ENCODE peak calls at places on chromosomes 13 and 19, in eight cellular contexts. One of them, this sample, is unnamed.

GRCh38 chr19:24101459-24102122 is 14.6 kb downstream of the ZNF254 start:
- DNase-seq in foreskin fibroblast: no peak
- DNase-seq in stimulated activated CD4-positive, alpha-beta T cell treated with anti-CD3 and anti-CD28 coated beads, Interleukin-15, amount 100 ng/mL, for 24 hours: no peak
- DNase-seq in fibroblast of lung: peak
- DNase-seq in midbrain: no peak
- DNase-seq in GM23338: no peak
- DNase-seq in aorta: no peak
- DNase-seq in germinal center: no peak
- DNase-seq in this sample: no peak

GRCh38 chr13:42355118-42355840 is 83.3 kb downstream of the AKAP11 start:
- DNase-seq in midbrain: no peak
- DNase-seq in aorta: no peak
- DNase-seq in germinal center: no peak
- DNase-seq in GM23338: no peak
- DNase-seq in foreskin fibroblast: no peak
- DNase-seq in stimulated activated CD4-positive, alpha-beta T cell treated with anti-CD3 and anti-CD28 coated beads, Interleukin-15, amount 100 ng/mL, for 24 hours: peak
- DNase-seq in fibroblast of lung: peak
- DNase-seq in this sample: no peak

GRCh38 chr19:2026770-2027169 is 11.3 kb upstream of the BTBD2 start:
- DNase-seq in midbrain: no peak
- DNase-seq in foreskin fibroblast: no peak
- DNase-seq in GM23338: no peak
- DNase-seq in germinal center: no peak
- DNase-seq in stimulated activated CD4-positive, alpha-beta T cell treated with anti-CD3 and anti-CD28 coated beads, Interleukin-15, amount 100 ng/mL, for 24 hours: no peak
- DNase-seq in fibroblast of lung: no peak
- DNase-seq in aorta: no peak
- DNase-seq in this sample: no peak

GRCh38 chr19:10639836-10640235 is 14.3 kb upstream of the ILF3 start:
- DNase-seq in stimulated activated CD4-positive, alpha-beta T cell treated with anti-CD3 and anti-CD28 coated beads, Interleukin-15, amount 100 ng/mL, for 24 hours: no peak
- DNase-seq in midbrain: no peak
- DNase-seq in GM23338: no peak
- DNase-seq in foreskin fibroblast: no peak
- DNase-seq in germinal center: peak
- DNase-seq in aorta: no peak
- DNase-seq in fibroblast of lung: no peak
- DNase-seq in this sample: no peak

GRCh38 chr13:97002581-97002980 is 8.3 kb upstream of the OXGR1 start:
- DNase-seq in GM23338: no peak
- DNase-seq in foreskin fibroblast: no peak
- DNase-seq in stimulated activated CD4-positive, alpha-beta T cell treated with anti-CD3 and anti-CD28 coated beads, Interleukin-15, amount 100 ng/mL, for 24 hours: no peak
- DNase-seq in aorta: no peak
- DNase-seq in midbrain: no peak
- DNase-seq in germinal center: no peak
- DNase-seq in fibroblast of lung: peak
- DNase-seq in this sample: no peak

GRCh38 chr19:8151499-8152035 is 2.2 kb upstream of the FBN3 start:
- DNase-seq in aorta: no peak
- DNase-seq in foreskin fibroblast: no peak
- DNase-seq in fibroblast of lung: no peak
- DNase-seq in stimulated activated CD4-positive, alpha-beta T cell treated with anti-CD3 and anti-CD28 coated beads, Interleukin-15, amount 100 ng/mL, for 24 hours: no peak
- DNase-seq in GM23338: no peak
- DNase-seq in germinal center: peak
- DNase-seq in midbrain: no peak
- DNase-seq in this sample: no peak

GRCh38 chr13:22077764-22078163 is 406.9 kb downstream of the FGF9 start:
- DNase-seq in germinal center: no peak
- DNase-seq in fibroblast of lung: no peak
- DNase-seq in stimulated activated CD4-positive, alpha-beta T cell treated with anti-CD3 and anti-CD28 coated beads, Interleukin-15, amount 100 ng/mL, for 24 hours: no peak
- DNase-seq in midbrain: no peak
- DNase-seq in GM23338: no peak
- DNase-seq in aorta: no peak
- DNase-seq in foreskin fibroblast: no peak
- DNase-seq in this sample: no peak

GRCh38 chr13:74575729-74576125 is 441.5 kb upstream of the KLF12 start:
- DNase-seq in foreskin fibroblast: peak
- DNase-seq in fibroblast of lung: peak
- DNase-seq in germinal center: no peak
- DNase-seq in aorta: peak
- DNase-seq in stimulated activated CD4-positive, alpha-beta T cell treated with anti-CD3 and anti-CD28 coated beads, Interleukin-15, amount 100 ng/mL, for 24 hours: peak
- DNase-seq in GM23338: peak
- DNase-seq in midbrain: peak
- DNase-seq in this sample: peak

GRCh38 chr13:67299072-67299635 is 69.0 kb upstream of the PCDH9 start:
- DNase-seq in GM23338: no peak
- DNase-seq in stimulated activated CD4-positive, alpha-beta T cell treated with anti-CD3 and anti-CD28 coated beads, Interleukin-15, amount 100 ng/mL, for 24 hours: no peak
- DNase-seq in fibroblast of lung: peak
- DNase-seq in germinal center: no peak
- DNase-seq in midbrain: no peak
- DNase-seq in aorta: no peak
- DNase-seq in foreskin fibroblast: peak
- DNase-seq in this sample: no peak

GRCh38 chr13:104779311-104779710 is 1713.1 kb upstream of the SLC10A2 start:
- DNase-seq in GM23338: peak
- DNase-seq in germinal center: no peak
- DNase-seq in stimulated activated CD4-positive, alpha-beta T cell treated with anti-CD3 and anti-CD28 coated beads, Interleukin-15, amount 100 ng/mL, for 24 hours: no peak
- DNase-seq in fibroblast of lung: peak
- DNase-seq in midbrain: no peak
- DNase-seq in foreskin fibroblast: peak
- DNase-seq in aorta: no peak
- DNase-seq in this sample: no peak

GRCh38 chr19:16519230-16519687 is 23.0 kb downstream of the CHERP start:
- DNase-seq in GM23338: no peak
- DNase-seq in fibroblast of lung: no peak
- DNase-seq in aorta: no peak
- DNase-seq in foreskin fibroblast: no peak
- DNase-seq in midbrain: no peak
- DNase-seq in germinal center: no peak
- DNase-seq in stimulated activated CD4-positive, alpha-beta T cell treated with anti-CD3 and anti-CD28 coated beads, Interleukin-15, amount 100 ng/mL, for 24 hours: no peak
- DNase-seq in this sample: no peak

GRCh38 chr13:94178625-94179244 is 300.7 kb downstream of the DCT start:
- DNase-seq in germinal center: no peak
- DNase-seq in GM23338: no peak
- DNase-seq in midbrain: no peak
- DNase-seq in foreskin fibroblast: no peak
- DNase-seq in fibroblast of lung: peak
- DNase-seq in stimulated activated CD4-positive, alpha-beta T cell treated with anti-CD3 and anti-CD28 coated beads, Interleukin-15, amount 100 ng/mL, for 24 hours: no peak
- DNase-seq in aorta: no peak
- DNase-seq in this sample: no peak

GRCh38 chr13:100892981-100893380 is 218.4 kb upstream of the TMTC4 start:
- DNase-seq in aorta: no peak
- DNase-seq in germinal center: no peak
- DNase-seq in fibroblast of lung: no peak
- DNase-seq in foreskin fibroblast: no peak
- DNase-seq in stimulated activated CD4-positive, alpha-beta T cell treated with anti-CD3 and anti-CD28 coated beads, Interleukin-15, amount 100 ng/mL, for 24 hours: no peak
- DNase-seq in GM23338: no peak
- DNase-seq in midbrain: peak
- DNase-seq in this sample: no peak

GRCh38 chr19:8108560-8109445 is 40.6 kb downstream of the FBN3 start:
- DNase-seq in midbrain: no peak
- DNase-seq in germinal center: no peak
- DNase-seq in aorta: peak
- DNase-seq in stimulated activated CD4-positive, alpha-beta T cell treated with anti-CD3 and anti-CD28 coated beads, Interleukin-15, amount 100 ng/mL, for 24 hours: no peak
- DNase-seq in fibroblast of lung: no peak
- DNase-seq in foreskin fibroblast: no peak
- DNase-seq in GM23338: no peak
- DNase-seq in this sample: no peak

GRCh38 chr13:69124996-69125395 is 982.6 kb upstream of the ATXN8OS start:
- DNase-seq in fibroblast of lung: no peak
- DNase-seq in GM23338: no peak
- DNase-seq in aorta: no peak
- DNase-seq in stimulated activated CD4-positive, alpha-beta T cell treated with anti-CD3 and anti-CD28 coated beads, Interleukin-15, amount 100 ng/mL, for 24 hours: no peak
- DNase-seq in foreskin fibroblast: no peak
- DNase-seq in germinal center: no peak
- DNase-seq in midbrain: no peak
- DNase-seq in this sample: no peak

GRCh38 chr19:19464339-19465098 is 50.8 kb downstream of the TSSK6 start:
- DNase-seq in stimulated activated CD4-positive, alpha-beta T cell treated with anti-CD3 and anti-CD28 coated beads, Interleukin-15, amount 100 ng/mL, for 24 hours: no peak
- DNase-seq in GM23338: peak
- DNase-seq in aorta: no peak
- DNase-seq in fibroblast of lung: peak
- DNase-seq in foreskin fibroblast: peak
- DNase-seq in germinal center: no peak
- DNase-seq in midbrain: peak
- DNase-seq in this sample: no peak

GRCh38 chr13:23949200-23949599 is 51.9 kb upstream of the C1QTNF9B start:
- DNase-seq in aorta: no peak
- DNase-seq in GM23338: no peak
- DNase-seq in foreskin fibroblast: no peak
- DNase-seq in stimulated activated CD4-positive, alpha-beta T cell treated with anti-CD3 and anti-CD28 coated beads, Interleukin-15, amount 100 ng/mL, for 24 hours: no peak
- DNase-seq in germinal center: no peak
- DNase-seq in fibroblast of lung: no peak
- DNase-seq in midbrain: no peak
- DNase-seq in this sample: no peak

GRCh38 chr19:40578442-40578908 is 1.8 kb downstream of the SHKBP1 start:
- DNase-seq in midbrain: no peak
- DNase-seq in foreskin fibroblast: peak
- DNase-seq in GM23338: peak
- DNase-seq in aorta: no peak
- DNase-seq in fibroblast of lung: peak
- DNase-seq in germinal center: no peak
- DNase-seq in stimulated activated CD4-positive, alpha-beta T cell treated with anti-CD3 and anti-CD28 coated beads, Interleukin-15, amount 100 ng/mL, for 24 hours: no peak
- DNase-seq in this sample: no peak

GRCh38 chr13:40172149-40172591 is 494.3 kb downstream of the FOXO1 start:
- DNase-seq in aorta: no peak
- DNase-seq in foreskin fibroblast: no peak
- DNase-seq in GM23338: peak
- DNase-seq in stimulated activated CD4-positive, alpha-beta T cell treated with anti-CD3 and anti-CD28 coated beads, Interleukin-15, amount 100 ng/mL, for 24 hours: no peak
- DNase-seq in germinal center: no peak
- DNase-seq in fibroblast of lung: no peak
- DNase-seq in midbrain: no peak
- DNase-seq in this sample: no peak

GRCh38 chr13:32687275-32687674 is 101.0 kb downstream of the PDS5B start:
- DNase-seq in fibroblast of lung: no peak
- DNase-seq in stimulated activated CD4-positive, alpha-beta T cell treated with anti-CD3 and anti-CD28 coated beads, Interleukin-15, amount 100 ng/mL, for 24 hours: no peak
- DNase-seq in foreskin fibroblast: no peak
- DNase-seq in germinal center: no peak
- DNase-seq in midbrain: no peak
- DNase-seq in GM23338: no peak
- DNase-seq in aorta: no peak
- DNase-seq in this sample: no peak

GRCh38 chr13:40682449-40683240 is 16.2 kb upstream of the FOXO1 start:
- DNase-seq in stimulated activated CD4-positive, alpha-beta T cell treated with anti-CD3 and anti-CD28 coated beads, Interleukin-15, amount 100 ng/mL, for 24 hours: no peak
- DNase-seq in foreskin fibroblast: peak
- DNase-seq in aorta: no peak
- DNase-seq in GM23338: peak
- DNase-seq in germinal center: no peak
- DNase-seq in midbrain: peak
- DNase-seq in fibroblast of lung: peak
- DNase-seq in this sample: no peak

GRCh38 chr19:12581100-12581499 is 29.5 kb downstream of the ZNF490 start:
- DNase-seq in aorta: no peak
- DNase-seq in germinal center: no peak
- DNase-seq in stimulated activated CD4-positive, alpha-beta T cell treated with anti-CD3 and anti-CD28 coated beads, Interleukin-15, amount 100 ng/mL, for 24 hours: no peak
- DNase-seq in midbrain: no peak
- DNase-seq in foreskin fibroblast: no peak
- DNase-seq in fibroblast of lung: no peak
- DNase-seq in GM23338: peak
- DNase-seq in this sample: no peak

GRCh38 chr13:40790232-40790631 is 821 bp downstream of the SLC25A15 start:
- DNase-seq in germinal center: no peak
- DNase-seq in fibroblast of lung: no peak
- DNase-seq in stimulated activated CD4-positive, alpha-beta T cell treated with anti-CD3 and anti-CD28 coated beads, Interleukin-15, amount 100 ng/mL, for 24 hours: no peak
- DNase-seq in foreskin fibroblast: no peak
- DNase-seq in aorta: no peak
- DNase-seq in midbrain: no peak
- DNase-seq in GM23338: no peak
- DNase-seq in this sample: no peak

GRCh38 chr19:43439183-43440063 is 24.7 kb downstream of the TEX101 start:
- DNase-seq in stimulated activated CD4-positive, alpha-beta T cell treated with anti-CD3 and anti-CD28 coated beads, Interleukin-15, amount 100 ng/mL, for 24 hours: no peak
- DNase-seq in foreskin fibroblast: peak
- DNase-seq in fibroblast of lung: peak
- DNase-seq in germinal center: no peak
- DNase-seq in GM23338: no peak
- DNase-seq in midbrain: no peak
- DNase-seq in aorta: no peak
- DNase-seq in this sample: no peak

GRCh38 chr13:65378943-65379519 is 1851.1 kb downstream of the PCDH9 start:
- DNase-seq in midbrain: no peak
- DNase-seq in fibroblast of lung: peak
- DNase-seq in germinal center: no peak
- DNase-seq in aorta: no peak
- DNase-seq in GM23338: peak
- DNase-seq in foreskin fibroblast: peak
- DNase-seq in stimulated activated CD4-positive, alpha-beta T cell treated with anti-CD3 and anti-CD28 coated beads, Interleukin-15, amount 100 ng/mL, for 24 hours: no peak
- DNase-seq in this sample: no peak

GRCh38 chr13:73335226-73335625 is 276.4 kb downstream of the KLF5 start:
- DNase-seq in midbrain: no peak
- DNase-seq in foreskin fibroblast: peak
- DNase-seq in aorta: no peak
- DNase-seq in GM23338: no peak
- DNase-seq in fibroblast of lung: peak
- DNase-seq in stimulated activated CD4-positive, alpha-beta T cell treated with anti-CD3 and anti-CD28 coated beads, Interleukin-15, amount 100 ng/mL, for 24 hours: no peak
- DNase-seq in germinal center: no peak
- DNase-seq in this sample: no peak

This sample was measured in sigmoid colon.